ENCODE peak calls at places on chromosomes 12 and 14, in four cellular contexts. D is fibroblast of mammary gland, X is transverse colon, L is prostate gland. V is an unnamed sample.

GRCh38 chr14:95394981-95395737 is 75.5 kb upstream of the CLMN start:
- DNase-seq in D (peak), X (no peak), L (no peak), V (peak)

GRCh38 chr12:3315201-3315661 is 175.8 kb upstream of the PRMT8 start:
- DNase-seq in D (peak), X (peak), L (peak), V (peak)

GRCh38 chr12:30602678-30603077 is 93.0 kb downstream of the IPO8 start:
- DNase-seq in D (no peak), X (no peak), L (no peak), V (no peak)

GRCh38 chr12:119417440-119417839 is 82.9 kb downstream of the CCDC60 start:
- DNase-seq in D (no peak), X (no peak), L (no peak), V (no peak)

GRCh38 chr12:87441511-87441910 is 587.7 kb downstream of the C12orf50 start:
- DNase-seq in D (peak), X (no peak), L (no peak), V (no peak)

GRCh38 chr12:101775814-101776213 is 36.6 kb upstream of the SYCP3 start:
- DNase-seq in D (no peak), X (no peak), L (no peak), V (no peak)

GRCh38 chr12:68236421-68237059 is 10.9 kb upstream of the IL26 start:
- DNase-seq in D (peak), X (no peak), L (no peak), V (no peak)

GRCh38 chr14:106841701-106842100 is 1315.3 kb downstream of the TMEM121 start:
- DNase-seq in D (no peak), X (no peak), L (no peak), V (peak)

GRCh38 chr12:120903382-120903817 is 758 bp downstream of the SPPL3 start:
- DNase-seq in D (peak), X (peak), L (peak), V (peak)

GRCh38 chr12:101298426-101298825 is 18.5 kb downstream of the UTP20 start:
- DNase-seq in D (peak), X (no peak), L (no peak), V (peak)

GRCh38 chr12:114450511-114451300 is 44.8 kb upstream of the TBX5 start:
- DNase-seq in D (no peak), X (no peak), L (no peak), V (no peak)

GRCh38 chr14:50955373-50956043 is 11.2 kb upstream of the PYGL start:
- DNase-seq in D (peak), X (peak), L (peak), V (peak)

GRCh38 chr12:126064028-126064427 is 998.8 kb downstream of the AACS start:
- DNase-seq in D (no peak), X (no peak), L (no peak), V (no peak)

GRCh38 chr12:126067930-126068329 is 1002.7 kb downstream of the AACS start:
- DNase-seq in D (no peak), X (no peak), L (no peak), V (no peak)

GRCh38 chr12:126069549-126070165 is 1004.4 kb downstream of the AACS start:
- DNase-seq in D (peak), X (peak), L (peak), V (peak)
- TF ChIP-seq CTCF in D (peak), X (peak), L (peak), V (peak)

GRCh38 chr14:103275000-103275399 is 59.0 kb upstream of the EIF5 start:
- DNase-seq in D (no peak), X (no peak), L (no peak), V (no peak)

GRCh38 chr14:103282932-103283331 is 51.1 kb upstream of the EIF5 start:
- DNase-seq in D (no peak), X (no peak), L (no peak), V (no peak)

GRCh38 chr14:103281496-103282231 is 52.4 kb upstream of the EIF5 start:
- DNase-seq in D (peak), X (peak), L (no peak), V (peak)

GRCh38 chr14:103280278-103280917 is 53.6 kb upstream of the EIF5 start:
- DNase-seq in D (peak), X (no peak), L (no peak), V (peak)

DNA sequence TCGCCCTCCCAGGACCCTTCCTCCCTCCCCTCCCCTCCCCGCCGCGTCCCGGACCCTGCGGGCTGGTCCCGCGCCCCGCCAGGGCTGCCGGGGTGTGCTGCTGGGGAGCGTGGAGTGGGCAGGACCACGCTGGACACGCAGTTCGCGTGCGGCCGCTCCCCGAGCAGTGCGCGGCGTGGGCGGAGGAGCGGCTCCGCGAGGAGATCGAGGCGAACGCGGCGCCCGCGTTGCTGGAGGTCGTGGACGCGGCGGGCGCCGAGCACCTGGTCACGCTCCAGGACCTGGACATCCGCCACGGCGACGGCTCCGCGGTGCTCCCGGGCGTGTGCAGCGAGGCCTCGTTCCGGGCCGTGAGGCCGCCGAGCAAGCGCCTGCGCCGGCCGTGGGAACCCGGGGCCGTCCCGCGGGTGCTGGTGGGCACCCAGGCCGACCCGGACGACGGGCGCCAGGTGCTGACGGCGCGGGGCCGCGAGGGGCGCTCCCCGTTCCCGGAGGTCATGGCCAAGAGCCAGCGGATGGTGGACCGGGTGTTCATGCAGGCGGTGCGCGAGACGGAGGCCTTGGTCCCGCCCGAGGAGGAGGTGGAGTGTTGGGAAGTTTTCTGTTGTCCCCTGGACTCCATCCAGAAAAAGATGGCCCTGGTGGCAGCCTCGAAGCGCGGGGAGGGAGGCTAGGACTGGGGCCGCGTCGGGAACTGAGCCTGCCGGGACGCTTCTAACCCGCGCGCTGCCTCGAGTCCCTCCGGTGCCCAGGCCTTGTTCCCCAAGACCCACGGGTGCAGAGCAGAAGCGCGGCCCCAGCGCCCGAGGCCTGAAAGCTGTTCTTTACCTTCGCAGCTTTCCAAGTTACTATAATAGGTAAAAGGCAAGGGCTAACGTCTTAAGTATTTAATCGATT is 54.7 kb upstream of the EIF5 start:
- DNase-seq in D (no peak), X (no peak), L (no peak), V (no peak)
- H3K4me3 ChIP-seq in D (no peak), X (no peak), L (peak), V (peak)

GRCh38 chr14:53473480-53473879 is 320.4 kb upstream of the DDHD1 start:
- DNase-seq in D (no peak), X (no peak), L (no peak), V (no peak)
- TF ChIP-seq CTCF in D (no peak), X (no peak), L (no peak), V (no peak)

GRCh38 chr12:130956009-130956408 is 2.3 kb downstream of the ADGRD1 start:
- DNase-seq in D (no peak), X (no peak), L (no peak), V (no peak)
- H3K4me3 ChIP-seq in D (no peak), X (no peak), L (no peak), V (no peak)

V was measured in cardiac fibroblast.